ENCODE peak calls at places on chromosomes 13 and 19, in ten cellular contexts. N is aorta; E is AG04449; K is GM04504; C is activated CD8-positive, alpha-beta memory T cell treated with anti-CD3 and anti-CD28 coated beads for 24 hours; I is brain microvascular endothelial cell; J is KBM-7; A is Peyer's patch; R is WERI-Rb-1; M is myocyte. O is an unnamed sample.

GRCh38 chr19:38648789-38649304 is 1.4 kb downstream of the ACTN4 start:
- DNase-seq in N (no peak), R (no peak), K (no peak), C (no peak), E (no peak), I (no peak), M (no peak), J (peak; percentile 51), A (no peak), O (no peak)

GRCh38 chr13:19927117-19927734 is 31.3 kb upstream of the ZMYM2 start:
- DNase-seq in E (no peak), I (no peak), R (no peak), K (peak; percentile 3), A (no peak), M (peak; percentile 50), N (no peak), C (no peak), J (peak; percentile 22), O (no peak)

GRCh38 chr13:79782541-79783216 is 301.7 kb downstream of the NDFIP2 start:
- DNase-seq in K (no peak), M (peak; percentile 99), J (no peak), R (peak; percentile 10), N (peak; percentile 63), E (no peak), C (no peak), I (peak; percentile 86), A (peak; percentile 50), O (peak; percentile 75)

GRCh38 chr19:10887616-10888367 is 16.4 kb downstream of the CARM1 start:
- DNase-seq in K (no peak), R (peak; percentile 48), A (no peak), N (no peak), C (no peak), E (no peak), I (no peak), J (no peak), M (no peak), O (no peak)

GRCh38 chr19:10789876-10790275 is 46.1 kb downstream of the TMED1 start:
- DNase-seq in K (no peak), N (no peak), M (no peak), R (no peak), J (no peak), C (no peak), I (no peak), E (no peak), A (no peak), O (no peak)

GRCh38 chr13:65854431-65854830 is 1375.7 kb downstream of the PCDH9 start:
- DNase-seq in N (no peak), R (no peak), K (no peak), E (no peak), J (no peak), A (no peak), C (no peak), M (no peak), I (no peak), O (no peak)

GRCh38 chr13:41774605-41775218 is 186.2 kb downstream of the VWA8 start:
- DNase-seq in E (no peak), J (no peak), A (no peak), M (no peak), I (no peak), R (no peak), N (no peak), C (no peak), K (no peak), O (no peak)

GRCh38 chr19:21482863-21483276 is 22.5 kb upstream of the ZNF429 start:
- DNase-seq in E (no peak), K (no peak), M (peak; percentile 72), R (peak; percentile 70), N (peak; percentile 87), I (no peak), C (peak; percentile 83), A (no peak), J (peak; percentile 58), O (peak; percentile 68)

GRCh38 chr13:94196426-94196825 is 283.1 kb downstream of the DCT start:
- DNase-seq in K (no peak), M (peak; percentile 8), E (no peak), I (no peak), J (peak; percentile 72), N (no peak), R (no peak), A (no peak), C (no peak), O (no peak)

GRCh38 chr19:18745012-18745735 is 45.9 kb downstream of the COMP start:
- DNase-seq in C (no peak), N (no peak), J (no peak), R (no peak), M (no peak), I (no peak), K (no peak), E (no peak), A (no peak), O (no peak)

GRCh38 chr13:39148513-39148961 is 110.3 kb downstream of the NHLRC3 start:
- DNase-seq in E (peak; percentile 31), M (peak; percentile 70), J (peak; percentile 2), R (no peak), I (peak; percentile 0), A (no peak), C (no peak), K (peak; percentile 48), N (no peak), O (no peak)

GRCh38 chr13:44792096-44792495 is 197.2 kb downstream of the NUFIP1 start:
- DNase-seq in M (no peak), I (no peak), K (no peak), J (peak; percentile 11), E (no peak), R (no peak), C (no peak), N (no peak), A (no peak), O (no peak)

GRCh38 chr19:44813331-44814131 is 4.6 kb downstream of the BCAM start:
- DNase-seq in A (no peak), J (no peak), M (no peak), I (no peak), R (no peak), K (no peak), N (no peak), C (no peak), E (no peak), O (no peak)

GRCh38 chr13:112194579-112194978 is 127.6 kb downstream of the SOX1 start:
- DNase-seq in A (no peak), R (no peak), M (no peak), J (no peak), C (no peak), K (no peak), I (no peak), N (no peak), E (no peak), O (no peak)

GRCh38 chr19:38506723-38507550 is 73.4 kb downstream of the RYR1 start:
- DNase-seq in C (no peak), E (no peak), K (peak; percentile 4), M (peak; percentile 68), I (peak; percentile 35), N (peak; percentile 89), J (peak; percentile 99), R (peak; percentile 64), A (peak; percentile 65), O (peak; percentile 90)

GRCh38 chr19:53463263-53463662 is 4.3 kb upstream of the ZNF813 start:
- DNase-seq in N (peak; percentile 83), M (peak; percentile 14), A (no peak), E (no peak), R (peak; percentile 18), I (no peak), J (no peak), C (no peak), K (peak; percentile 3), O (peak; percentile 55)

GRCh38 chr19:46016426-46017094 is 6.3 kb downstream of the PGLYRP1 start:
- DNase-seq in N (peak; percentile 94), E (no peak), J (peak; percentile 64), R (peak; percentile 79), A (peak; percentile 91), K (peak; percentile 37), M (peak; percentile 79), I (peak; percentile 52), C (peak; percentile 91), O (peak; percentile 89)